ENCODE peak calls at places on chromosomes 3 and 15, in seven cellular contexts. One of them, this sample, is unnamed.

GRCh38 chr3:52181543-52181942 is 16.4 kb upstream of the ALAS1 start:
- DNase-seq in AG04450: no peak
- DNase-seq in stomach: no peak
- DNase-seq in neuronal stem cell: no peak
- DNase-seq in CD4-positive, CD25-positive, alpha-beta regulatory T cell: no peak
- DNase-seq in hepatocyte: no peak
- DNase-seq in transverse colon: no peak
- DNase-seq in this sample: no peak

GRCh38 chr15:60695713-60696522 is 217.0 kb upstream of the ICE2 start:
- DNase-seq in AG04450: no peak
- DNase-seq in stomach: no peak
- DNase-seq in neuronal stem cell: no peak
- DNase-seq in CD4-positive, CD25-positive, alpha-beta regulatory T cell: peak; percentile 15
- DNase-seq in hepatocyte: no peak
- DNase-seq in transverse colon: no peak
- DNase-seq in this sample: no peak

GRCh38 chr3:51975857-51976549 is 1.1 kb downstream of the ABHD14A start:
- DNase-seq in AG04450: no peak
- DNase-seq in stomach: peak; percentile 62
- DNase-seq in neuronal stem cell: no peak
- DNase-seq in CD4-positive, CD25-positive, alpha-beta regulatory T cell: no peak
- DNase-seq in hepatocyte: peak; percentile 87
- DNase-seq in transverse colon: peak; percentile 75
- DNase-seq in this sample: no peak

GRCh38 chr15:62426387-62426956 is 261.4 kb upstream of the C2CD4B start:
- DNase-seq in AG04450: no peak
- DNase-seq in stomach: no peak
- DNase-seq in neuronal stem cell: no peak
- DNase-seq in CD4-positive, CD25-positive, alpha-beta regulatory T cell: no peak
- DNase-seq in hepatocyte: no peak
- DNase-seq in transverse colon: no peak
- DNase-seq in this sample: peak; percentile 5

GRCh38 chr3:116492379-116492778 is 47.1 kb upstream of the LSAMP start:
- DNase-seq in AG04450: no peak
- DNase-seq in stomach: no peak
- DNase-seq in neuronal stem cell: no peak
- DNase-seq in CD4-positive, CD25-positive, alpha-beta regulatory T cell: no peak
- DNase-seq in hepatocyte: no peak
- DNase-seq in transverse colon: no peak
- DNase-seq in this sample: no peak

GRCh38 chr3:179661777-179662176 is 8.9 kb downstream of the USP13 start:
- DNase-seq in AG04450: no peak
- DNase-seq in stomach: no peak
- DNase-seq in neuronal stem cell: no peak
- DNase-seq in CD4-positive, CD25-positive, alpha-beta regulatory T cell: no peak
- DNase-seq in hepatocyte: no peak
- DNase-seq in transverse colon: no peak
- DNase-seq in this sample: no peak

GRCh38 chr15:51759557-51760070 is 8.2 kb downstream of the TMOD2 start:
- DNase-seq in AG04450: peak; percentile 81
- DNase-seq in stomach: no peak
- DNase-seq in neuronal stem cell: no peak
- DNase-seq in CD4-positive, CD25-positive, alpha-beta regulatory T cell: peak; percentile 19
- DNase-seq in hepatocyte: peak; percentile 43
- DNase-seq in transverse colon: peak; percentile 41
- DNase-seq in this sample: no peak

GRCh38 chr3:136778865-136779264 is 26.7 kb upstream of the STAG1 start:
- DNase-seq in AG04450: no peak
- DNase-seq in stomach: no peak
- DNase-seq in neuronal stem cell: no peak
- DNase-seq in CD4-positive, CD25-positive, alpha-beta regulatory T cell: no peak
- DNase-seq in hepatocyte: no peak
- DNase-seq in transverse colon: no peak
- DNase-seq in this sample: no peak

GRCh38 chr15:89665449-89666146 is 10.3 kb upstream of the KIF7 start:
- DNase-seq in AG04450: no peak
- DNase-seq in stomach: peak; percentile 57
- DNase-seq in neuronal stem cell: peak; percentile 56
- DNase-seq in CD4-positive, CD25-positive, alpha-beta regulatory T cell: no peak
- DNase-seq in hepatocyte: peak; percentile 74
- DNase-seq in transverse colon: peak; percentile 63
- DNase-seq in this sample: peak; percentile 25

GRCh38 chr15:34942363-34942762 is 27.2 kb downstream of the AQR start:
- DNase-seq in AG04450: peak; percentile 24
- DNase-seq in stomach: no peak
- DNase-seq in neuronal stem cell: no peak
- DNase-seq in CD4-positive, CD25-positive, alpha-beta regulatory T cell: no peak
- DNase-seq in hepatocyte: no peak
- DNase-seq in transverse colon: no peak
- DNase-seq in this sample: no peak

GRCh38 chr3:165855581-165855980 is 18.4 kb upstream of the BCHE start:
- DNase-seq in AG04450: no peak
- DNase-seq in stomach: no peak
- DNase-seq in neuronal stem cell: no peak
- DNase-seq in CD4-positive, CD25-positive, alpha-beta regulatory T cell: no peak
- DNase-seq in hepatocyte: no peak
- DNase-seq in transverse colon: no peak
- DNase-seq in this sample: no peak

GRCh38 chr3:25863011-25863415 is 73.1 kb downstream of the OXSM start:
- DNase-seq in AG04450: no peak
- DNase-seq in stomach: no peak
- DNase-seq in neuronal stem cell: no peak
- DNase-seq in CD4-positive, CD25-positive, alpha-beta regulatory T cell: no peak
- DNase-seq in hepatocyte: no peak
- DNase-seq in transverse colon: no peak
- DNase-seq in this sample: no peak

GRCh38 chr15:100430381-100430780 is 88.6 kb upstream of the ADAMTS17 start:
- DNase-seq in AG04450: no peak
- DNase-seq in stomach: no peak
- DNase-seq in neuronal stem cell: no peak
- DNase-seq in CD4-positive, CD25-positive, alpha-beta regulatory T cell: no peak
- DNase-seq in hepatocyte: no peak
- DNase-seq in transverse colon: no peak
- DNase-seq in this sample: no peak

GRCh38 chr3:154904328-154904727 is 175.8 kb upstream of the MME start:
- DNase-seq in AG04450: no peak
- DNase-seq in stomach: no peak
- DNase-seq in neuronal stem cell: peak; percentile 2
- DNase-seq in CD4-positive, CD25-positive, alpha-beta regulatory T cell: no peak
- DNase-seq in hepatocyte: peak; percentile 13
- DNase-seq in transverse colon: no peak
- DNase-seq in this sample: peak; percentile 22

GRCh38 chr3:171774516-171774915 is 35.8 kb downstream of the PLD1 start:
- DNase-seq in AG04450: no peak
- DNase-seq in stomach: no peak
- DNase-seq in neuronal stem cell: no peak
- DNase-seq in CD4-positive, CD25-positive, alpha-beta regulatory T cell: no peak
- DNase-seq in hepatocyte: no peak
- DNase-seq in transverse colon: no peak
- DNase-seq in this sample: no peak

GRCh38 chr3:161295325-161295724 is 74.2 kb downstream of the NMD3 start:
- DNase-seq in AG04450: no peak
- DNase-seq in stomach: no peak
- DNase-seq in neuronal stem cell: no peak
- DNase-seq in CD4-positive, CD25-positive, alpha-beta regulatory T cell: no peak
- DNase-seq in hepatocyte: no peak
- DNase-seq in transverse colon: no peak
- DNase-seq in this sample: no peak

GRCh38 chr3:13167829-13168228 is 94.6 kb upstream of the IQSEC1 start:
- DNase-seq in AG04450: no peak
- DNase-seq in stomach: no peak
- DNase-seq in neuronal stem cell: no peak
- DNase-seq in CD4-positive, CD25-positive, alpha-beta regulatory T cell: no peak
- DNase-seq in hepatocyte: no peak
- DNase-seq in transverse colon: no peak
- DNase-seq in this sample: no peak

GRCh38 chr3:70065666-70066253 is 66.2 kb downstream of the SAMMSON start:
- DNase-seq in AG04450: no peak
- DNase-seq in stomach: peak; percentile 35
- DNase-seq in neuronal stem cell: no peak
- DNase-seq in CD4-positive, CD25-positive, alpha-beta regulatory T cell: no peak
- DNase-seq in hepatocyte: peak; percentile 40
- DNase-seq in transverse colon: no peak
- DNase-seq in this sample: no peak

GRCh38 chr15:37134699-37135131 is 34.4 kb upstream of the MEIS2 start:
- DNase-seq in AG04450: no peak
- DNase-seq in stomach: no peak
- DNase-seq in neuronal stem cell: no peak
- DNase-seq in CD4-positive, CD25-positive, alpha-beta regulatory T cell: peak; percentile 25
- DNase-seq in hepatocyte: peak; percentile 44
- DNase-seq in transverse colon: no peak
- DNase-seq in this sample: no peak

GRCh38 chr3:23404241-23404640 is 201.1 kb downstream of the UBE2E2 start:
- DNase-seq in AG04450: no peak
- DNase-seq in stomach: no peak
- DNase-seq in neuronal stem cell: no peak
- DNase-seq in CD4-positive, CD25-positive, alpha-beta regulatory T cell: no peak
- DNase-seq in hepatocyte: no peak
- DNase-seq in transverse colon: no peak
- DNase-seq in this sample: no peak

GRCh38 chr3:72590732-72591192 is 257.5 kb downstream of the SHQ1 start:
- DNase-seq in AG04450: no peak
- DNase-seq in stomach: no peak
- DNase-seq in neuronal stem cell: peak; percentile 88
- DNase-seq in CD4-positive, CD25-positive, alpha-beta regulatory T cell: no peak
- DNase-seq in hepatocyte: no peak
- DNase-seq in transverse colon: no peak
- DNase-seq in this sample: peak; percentile 65

GRCh38 chr3:132245547-132245946 is 71.7 kb upstream of the ACP3 start:
- DNase-seq in AG04450: no peak
- DNase-seq in stomach: no peak
- DNase-seq in neuronal stem cell: no peak
- DNase-seq in CD4-positive, CD25-positive, alpha-beta regulatory T cell: no peak
- DNase-seq in hepatocyte: no peak
- DNase-seq in transverse colon: no peak
- DNase-seq in this sample: no peak

GRCh38 chr15:64636101-64636500 is 139.3 kb downstream of the RBPMS2 start:
- DNase-seq in AG04450: no peak
- DNase-seq in stomach: no peak
- DNase-seq in neuronal stem cell: peak; percentile 11
- DNase-seq in CD4-positive, CD25-positive, alpha-beta regulatory T cell: no peak
- DNase-seq in hepatocyte: no peak
- DNase-seq in transverse colon: no peak
- DNase-seq in this sample: no peak

GRCh38 chr3:162390891-162391290 is 894.3 kb downstream of the OTOL1 start:
- DNase-seq in AG04450: peak; percentile 16
- DNase-seq in stomach: no peak
- DNase-seq in neuronal stem cell: no peak
- DNase-seq in CD4-positive, CD25-positive, alpha-beta regulatory T cell: no peak
- DNase-seq in hepatocyte: no peak
- DNase-seq in transverse colon: no peak
- DNase-seq in this sample: no peak

GRCh38 chr3:66998899-66999235 is 760 bp downstream of the KBTBD8 start:
- DNase-seq in AG04450: no peak
- DNase-seq in stomach: no peak
- DNase-seq in neuronal stem cell: no peak
- DNase-seq in CD4-positive, CD25-positive, alpha-beta regulatory T cell: no peak
- DNase-seq in hepatocyte: no peak
- DNase-seq in transverse colon: no peak
- DNase-seq in this sample: no peak

GRCh38 chr15:70559223-70559823 is 204.0 kb downstream of the UACA start:
- DNase-seq in AG04450: no peak
- DNase-seq in stomach: peak; percentile 38
- DNase-seq in neuronal stem cell: no peak
- DNase-seq in CD4-positive, CD25-positive, alpha-beta regulatory T cell: peak; percentile 70
- DNase-seq in hepatocyte: peak; percentile 34
- DNase-seq in transverse colon: peak; percentile 51
- DNase-seq in this sample: no peak

GRCh38 chr15:86362556-86362955 is 282.9 kb downstream of the AGBL1 start:
- DNase-seq in AG04450: no peak
- DNase-seq in stomach: no peak
- DNase-seq in neuronal stem cell: no peak
- DNase-seq in CD4-positive, CD25-positive, alpha-beta regulatory T cell: no peak
- DNase-seq in hepatocyte: peak; percentile 57
- DNase-seq in transverse colon: no peak
- DNase-seq in this sample: no peak

DNA sequence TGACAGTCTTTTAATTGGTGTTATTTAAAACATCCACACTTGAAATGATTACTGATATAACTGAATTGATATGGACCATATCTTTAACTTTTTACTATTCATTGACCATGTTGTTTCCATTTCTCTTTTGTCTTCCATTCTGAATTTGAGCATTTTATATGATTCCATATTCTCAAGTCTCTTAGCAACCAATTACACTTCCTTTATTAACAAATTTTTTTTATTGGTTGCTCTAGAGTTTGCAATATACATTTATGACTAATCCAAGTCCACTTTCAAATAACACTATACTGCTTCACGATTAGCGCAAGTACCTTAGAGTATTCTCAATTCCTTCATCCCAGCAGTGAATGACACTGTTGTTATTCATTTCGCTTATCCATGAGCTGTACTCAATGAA is 16.4 kb downstream of the RFX7 start:
- DNase-seq in AG04450: no peak
- DNase-seq in stomach: no peak
- DNase-seq in neuronal stem cell: no peak
- DNase-seq in CD4-positive, CD25-positive, alpha-beta regulatory T cell: no peak
- DNase-seq in hepatocyte: no peak
- DNase-seq in transverse colon: no peak
- DNase-seq in this sample: no peak
- H3K9me3 ChIP-seq in AG04450: peaks cover 10% of the 10 kb centered on the region
- H3K9me3 ChIP-seq in stomach: peaks cover 40% of the 10 kb centered on the region
- H3K9me3 ChIP-seq in neuronal stem cell: peaks cover 88% of the 10 kb centered on the region
- H3K9me3 ChIP-seq in CD4-positive, CD25-positive, alpha-beta regulatory T cell: peaks cover 40% of the 10 kb centered on the region
- H3K9me3 ChIP-seq in hepatocyte: peaks cover 31% of the 10 kb centered on the region
- H3K9me3 ChIP-seq in transverse colon: peaks cover 35% of the 10 kb centered on the region
- H3K9me3 ChIP-seq in this sample: peaks cover 46% of the 10 kb centered on the region

DNA sequence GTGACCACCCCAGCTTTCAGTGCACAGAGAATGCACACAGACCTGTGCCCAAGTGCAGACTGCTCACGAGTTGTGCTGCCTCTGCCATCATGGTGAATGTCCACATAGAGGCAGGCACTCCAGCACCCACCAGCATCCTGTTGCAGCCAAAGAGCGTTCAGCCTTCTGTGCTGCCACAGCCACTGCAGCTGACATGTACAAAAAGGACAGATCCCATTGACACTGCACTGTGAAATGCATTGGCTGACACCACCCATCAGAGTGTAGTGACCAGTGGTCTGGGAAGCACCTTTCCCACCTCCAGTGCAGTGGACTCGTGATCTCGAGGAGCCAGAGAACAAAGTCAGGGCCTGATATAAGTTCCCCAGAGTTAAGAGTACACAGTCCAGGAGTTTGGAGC is 260.3 kb downstream of the RAP2B start:
- DNase-seq in AG04450: no peak
- DNase-seq in stomach: no peak
- DNase-seq in neuronal stem cell: no peak
- DNase-seq in CD4-positive, CD25-positive, alpha-beta regulatory T cell: no peak
- DNase-seq in hepatocyte: no peak
- DNase-seq in transverse colon: no peak
- DNase-seq in this sample: no peak
- H3K9me3 ChIP-seq in AG04450: peaks cover 8% of the 10 kb centered on the region
- H3K9me3 ChIP-seq in stomach: peaks cover 62% of the 10 kb centered on the region
- H3K9me3 ChIP-seq in neuronal stem cell: no peaks in the 10 kb centered on the region
- H3K9me3 ChIP-seq in CD4-positive, CD25-positive, alpha-beta regulatory T cell: peaks cover 14% of the 10 kb centered on the region
- H3K9me3 ChIP-seq in hepatocyte: peaks cover 10% of the 10 kb centered on the region
- H3K9me3 ChIP-seq in transverse colon: peaks cover 20% of the 10 kb centered on the region
- H3K9me3 ChIP-seq in this sample: peaks cover 23% of the 10 kb centered on the region

GRCh38 chr3:189945935-189946709 is 174.6 kb downstream of the P3H2 start:
- DNase-seq in AG04450: no peak
- DNase-seq in stomach: no peak
- DNase-seq in neuronal stem cell: no peak
- DNase-seq in CD4-positive, CD25-positive, alpha-beta regulatory T cell: no peak
- DNase-seq in hepatocyte: no peak
- DNase-seq in transverse colon: no peak
- DNase-seq in this sample: no peak
- H3K9me3 ChIP-seq in AG04450: no peaks in the 10 kb centered on the region
- H3K9me3 ChIP-seq in stomach: no peaks in the 10 kb centered on the region
- H3K9me3 ChIP-seq in neuronal stem cell: no peaks in the 10 kb centered on the region
- H3K9me3 ChIP-seq in CD4-positive, CD25-positive, alpha-beta regulatory T cell: no peaks in the 10 kb centered on the region
- H3K9me3 ChIP-seq in hepatocyte: no peaks in the 10 kb centered on the region
- H3K9me3 ChIP-seq in transverse colon: no peaks in the 10 kb centered on the region
- H3K9me3 ChIP-seq in this sample: no peaks in the 10 kb centered on the region

GRCh38 chr15:45027220-45027619 is 4.2 kb downstream of the SORD start:
- DNase-seq in AG04450: no peak
- DNase-seq in stomach: no peak
- DNase-seq in neuronal stem cell: no peak
- DNase-seq in CD4-positive, CD25-positive, alpha-beta regulatory T cell: no peak
- DNase-seq in hepatocyte: no peak
- DNase-seq in transverse colon: no peak
- DNase-seq in this sample: no peak
- H3K9me3 ChIP-seq in AG04450: peaks cover 3% of the 10 kb centered on the region
- H3K9me3 ChIP-seq in stomach: peaks cover 6% of the 10 kb centered on the region
- H3K9me3 ChIP-seq in neuronal stem cell: peaks cover 29% of the 10 kb centered on the region
- H3K9me3 ChIP-seq in CD4-positive, CD25-positive, alpha-beta regulatory T cell: no peaks in the 10 kb centered on the region
- H3K9me3 ChIP-seq in hepatocyte: no peaks in the 10 kb centered on the region
- H3K9me3 ChIP-seq in transverse colon: no peaks in the 10 kb centered on the region
- H3K9me3 ChIP-seq in this sample: peaks cover 11% of the 10 kb centered on the region

This sample was measured in NT2/D1.